ENCODE peak calls at places on chromosomes 13 and 19, in seven cellular contexts. J is heart right ventricle; K is AG04450; Z is stimulated activated naive CD8-positive, alpha-beta T cell treated with anti-CD3 and anti-CD28 coated beads, Interleukin-15, amount 100 ng/mL, for 72 hours; I is iPS-NIHi11; P is suprapubic skin; V is NCI-H345. T is an unnamed sample.

GRCh38 chr19:5340637-5341447 is at the start of gene PTPRS:
- DNase-seq in J (peak), K (peak), Z (peak), I (peak), P (no peak), V (peak), T (peak)

GRCh38 chr13:110214637-110215036 is 92.3 kb downstream of the COL4A1 start:
- DNase-seq in J (no peak), K (no peak), Z (no peak), I (no peak), P (no peak), V (no peak), T (no peak)

GRCh38 chr13:98368019-98368418 is 190.9 kb upstream of the RNF113B start:
- DNase-seq in J (no peak), K (peak), Z (no peak), I (no peak), P (no peak), V (no peak), T (no peak)

GRCh38 chr19:46115396-46116109 is 8.9 kb downstream of the IGFL3 start:
- DNase-seq in J (no peak), K (peak), Z (peak), I (peak), P (no peak), V (no peak), T (no peak)

GRCh38 chr19:51460164-51460992 is 2.1 kb upstream of the SIGLEC8 start:
- DNase-seq in J (no peak), K (no peak), Z (no peak), I (peak), P (peak), V (no peak), T (peak)

GRCh38 chr19:27966390-27966816 is 1246.5 kb downstream of the UQCRFS1 start:
- DNase-seq in J (no peak), K (no peak), Z (no peak), I (peak), P (no peak), V (peak), T (no peak)

GRCh38 chr13:79491715-79492114 is 10.8 kb downstream of the NDFIP2 start:
- DNase-seq in J (no peak), K (no peak), Z (no peak), I (no peak), P (no peak), V (no peak), T (no peak)

GRCh38 chr19:10963865-10964264 is 3.0 kb downstream of the SMARCA4 start:
- DNase-seq in J (no peak), K (no peak), Z (no peak), I (no peak), P (no peak), V (no peak), T (no peak)

GRCh38 chr13:80666782-80667537 is 326.0 kb upstream of the SPRY2 start:
- DNase-seq in J (no peak), K (no peak), Z (no peak), I (no peak), P (no peak), V (no peak), T (no peak)

GRCh38 chr13:48334534-48335127 is 31.1 kb downstream of the RB1 start:
- DNase-seq in J (no peak), K (no peak), Z (no peak), I (no peak), P (no peak), V (no peak), T (no peak)

GRCh38 chr19:13841339-13842293 is 35.3 kb upstream of the NANOS3 start:
- DNase-seq in J (no peak), K (no peak), Z (peak), I (no peak), P (peak), V (no peak), T (peak)

GRCh38 chr19:32692727-32693061 is 1.1 kb downstream of the NUDT19 start:
- DNase-seq in J (no peak), K (no peak), Z (no peak), I (no peak), P (no peak), V (no peak), T (no peak)

GRCh38 chr19:35240322-35240721 is 8.5 kb upstream of the LSR start:
- DNase-seq in J (no peak), K (no peak), Z (no peak), I (no peak), P (no peak), V (no peak), T (no peak)

GRCh38 chr13:48178126-48178525 is 54.9 kb upstream of the ITM2B start:
- DNase-seq in J (no peak), K (no peak), Z (no peak), I (no peak), P (no peak), V (no peak), T (no peak)

GRCh38 chr13:46492946-46493345 is 60.0 kb upstream of the LRCH1 start:
- DNase-seq in J (no peak), K (no peak), Z (no peak), I (peak), P (no peak), V (peak), T (no peak)

GRCh38 chr13:113192902-113193301 is 15.6 kb downstream of the PCID2 start:
- DNase-seq in J (no peak), K (no peak), Z (no peak), I (no peak), P (no peak), V (no peak), T (no peak)

GRCh38 chr13:104389722-104390121 is 1323.5 kb upstream of the SLC10A2 start:
- DNase-seq in J (no peak), K (no peak), Z (no peak), I (no peak), P (no peak), V (no peak), T (no peak)

GRCh38 chr13:20105161-20105689 is 55.6 kb downstream of the GJA3 start:
- DNase-seq in J (no peak), K (no peak), Z (no peak), I (no peak), P (no peak), V (no peak), T (no peak)

GRCh38 chr13:107534548-107534947 is 680.8 kb downstream of the LIG4 start:
- DNase-seq in J (no peak), K (no peak), Z (no peak), I (no peak), P (no peak), V (no peak), T (no peak)

GRCh38 chr13:28455580-28456194 is 39.2 kb downstream of the FLT1 start:
- DNase-seq in J (no peak), K (no peak), Z (no peak), I (peak), P (no peak), V (no peak), T (no peak)

GRCh38 chr19:27974082-27974513 is 1238.9 kb downstream of the UQCRFS1 start:
- DNase-seq in J (no peak), K (no peak), Z (no peak), I (peak), P (no peak), V (peak), T (no peak)

GRCh38 chr13:59038824-59039223 is 1124.9 kb downstream of the DIAPH3 start:
- DNase-seq in J (no peak), K (no peak), Z (no peak), I (no peak), P (no peak), V (peak), T (no peak)

GRCh38 chr19:18800636-18801035 is 9.5 kb upstream of the COMP start:
- DNase-seq in J (no peak), K (no peak), Z (no peak), I (peak), P (no peak), V (no peak), T (no peak)

GRCh38 chr13:73608731-73609485 is 525.3 kb downstream of the KLF12 start:
- DNase-seq in J (no peak), K (no peak), Z (no peak), I (no peak), P (no peak), V (peak), T (no peak)

GRCh38 chr19:13795595-13796300 is 505 bp downstream of the ZSWIM4 start:
- DNase-seq in J (no peak), K (no peak), Z (peak), I (peak), P (no peak), V (no peak), T (no peak)

GRCh38 chr13:75788494-75788991 is 152.4 kb downstream of the LMO7 start:
- DNase-seq in J (peak), K (peak), Z (no peak), I (no peak), P (no peak), V (no peak), T (no peak)

GRCh38 chr19:31127132-31127967 is 221.9 kb downstream of the TSHZ3 start:
- DNase-seq in J (no peak), K (peak), Z (no peak), I (no peak), P (no peak), V (no peak), T (no peak)